ENCODE peak calls at places on chromosomes 13 and 19, in nine cellular contexts. E is T follicular helper cell; Z is nephron progenitor cell; H is COR-L47; K is mammary epithelial cell; O is activated naive CD4-positive, alpha-beta T cell treated with anti-CD3 and anti-CD28 coated beads for 36 hours; N is LHCN-M2; U is suprapubic skin; B is thoracic aorta. F is an unnamed sample.

GRCh38 chr13:105940882-105941281 is 594.6 kb downstream of the EFNB2 start:
- DNase-seq in E (no peak), O (no peak), N (no peak), Z (no peak), K (no peak), B (no peak), H (no peak), U (no peak), F (no peak)

GRCh38 chr19:30153326-30154210 is 211.5 kb downstream of the URI1 start:
- DNase-seq in H (no peak), K (no peak), N (no peak), E (no peak), B (no peak), O (no peak), Z (no peak), U (no peak), F (no peak)

GRCh38 chr19:10516064-10516385 is 1.2 kb downstream of the S1PR5 start:
- DNase-seq in Z (no peak), O (no peak), H (no peak), K (no peak), U (no peak), N (no peak), E (no peak), B (no peak), F (no peak)

GRCh38 chr19:15300533-15301194 is 31.7 kb downstream of the BRD4 start:
- DNase-seq in E (no peak), Z (no peak), U (no peak), O (peak), B (no peak), N (no peak), H (no peak), K (no peak), F (peak)

GRCh38 chr13:99161512-99161911 is 39.1 kb upstream of the UBAC2 start:
- DNase-seq in Z (no peak), E (no peak), K (no peak), B (no peak), U (no peak), O (no peak), H (no peak), N (no peak), F (no peak)

GRCh38 chr13:75250526-75251183 is 231.3 kb downstream of the TBC1D4 start:
- DNase-seq in B (no peak), U (no peak), N (peak), O (no peak), K (peak), Z (no peak), E (no peak), H (no peak), F (no peak)

GRCh38 chr13:43128504-43128929 is 105.1 kb downstream of the DNAJC15 start:
- DNase-seq in O (no peak), U (no peak), N (no peak), K (no peak), Z (no peak), E (no peak), H (no peak), B (no peak), F (no peak)

GRCh38 chr13:39051157-39051556 is 12.9 kb downstream of the NHLRC3 start:
- DNase-seq in H (peak), K (peak), O (no peak), N (peak), U (no peak), E (no peak), B (no peak), Z (no peak), F (no peak)

GRCh38 chr13:86906458-86906857 is 764.7 kb upstream of the SLITRK5 start:
- DNase-seq in O (no peak), Z (no peak), K (no peak), B (no peak), E (no peak), U (no peak), N (peak), H (no peak), F (no peak)

GRCh38 chr19:55189424-55189823 is 9.3 kb upstream of the SYT5 start:
- DNase-seq in U (no peak), B (no peak), K (peak), Z (no peak), N (peak), E (no peak), H (no peak), O (no peak), F (no peak)

GRCh38 chr13:40874138-40874776 is 84.8 kb downstream of the SLC25A15 start:
- DNase-seq in E (no peak), H (no peak), K (peak), O (no peak), B (no peak), U (no peak), N (no peak), Z (no peak), F (peak)

GRCh38 chr13:44508562-44509062 is 67.5 kb downstream of the TSC22D1 start:
- DNase-seq in O (no peak), Z (no peak), B (no peak), E (no peak), N (no peak), U (no peak), K (no peak), H (no peak), F (no peak)

GRCh38 chr19:19257836-19258588 is 15.1 kb downstream of the TM6SF2 start:
- DNase-seq in H (no peak), Z (no peak), K (no peak), E (no peak), O (no peak), B (no peak), N (no peak), U (no peak), F (no peak)

GRCh38 chr13:112128052-112128610 is 61.2 kb downstream of the SOX1 start:
- DNase-seq in U (peak), Z (no peak), H (no peak), N (no peak), B (no peak), E (no peak), K (no peak), O (no peak), F (no peak)

GRCh38 chr19:42114412-42114811 is 17.8 kb downstream of the POU2F2 start:
- DNase-seq in E (no peak), B (no peak), H (no peak), K (no peak), O (no peak), U (no peak), Z (no peak), N (peak), F (no peak)

GRCh38 chr13:65907656-65908441 is 1322.3 kb downstream of the PCDH9 start:
- DNase-seq in N (peak), B (no peak), U (no peak), Z (no peak), O (no peak), K (no peak), E (no peak), H (no peak), F (no peak)

GRCh38 chr13:111845621-111846351 is 221.2 kb upstream of the SOX1 start:
- DNase-seq in U (no peak), O (no peak), E (no peak), B (no peak), H (no peak), K (no peak), N (no peak), Z (no peak), F (no peak)

GRCh38 chr13:106520205-106521004 is 15.1 kb downstream of the EFNB2 start:
- DNase-seq in Z (no peak), H (peak), N (peak), U (no peak), O (no peak), E (no peak), K (no peak), B (no peak), F (no peak)

GRCh38 chr13:63481334-63481733 is 2065.7 kb upstream of the PCDH20 start:
- DNase-seq in Z (no peak), B (no peak), O (no peak), K (no peak), N (no peak), U (no peak), H (no peak), E (no peak), F (no peak)

GRCh38 chr13:46015374-46015773 is 37.2 kb downstream of the ZC3H13 start:
- DNase-seq in K (no peak), B (no peak), N (no peak), E (no peak), H (no peak), O (no peak), U (no peak), Z (no peak), F (no peak)

GRCh38 chr13:79457948-79458347 is 23.0 kb upstream of the NDFIP2 start:
- DNase-seq in O (peak), U (no peak), K (peak), N (peak), Z (no peak), E (no peak), B (no peak), H (no peak), F (no peak)

GRCh38 chr19:45508931-45509691 is 1.8 kb downstream of the VASP start:
- DNase-seq in E (no peak), O (peak), B (peak), N (peak), H (peak), Z (peak), U (no peak), K (no peak), F (peak)

GRCh38 chr13:28375250-28375930 is 119.5 kb downstream of the FLT1 start:
- DNase-seq in O (no peak), N (no peak), U (no peak), H (no peak), B (no peak), K (no peak), Z (no peak), E (no peak), F (no peak)

GRCh38 chr19:35269425-35270117 is 809 bp downstream of the USF2 start:
- DNase-seq in H (peak), N (peak), O (peak), Z (peak), E (peak), U (peak), K (peak), B (no peak), F (peak)

GRCh38 chr13:20997301-20998061 is 63.9 kb downstream of the LATS2 start:
- DNase-seq in U (no peak), B (no peak), Z (no peak), E (no peak), K (peak), N (peak), H (no peak), O (no peak), F (no peak)

GRCh38 chr19:43848821-43849220 is 21.7 kb downstream of the ZNF283 start:
- DNase-seq in K (no peak), E (no peak), Z (no peak), U (no peak), N (no peak), O (no peak), B (no peak), H (no peak), F (no peak)

GRCh38 chr19:44588753-44589112 is 24.6 kb upstream of the IGSF23 start:
- DNase-seq in H (no peak), K (no peak), O (no peak), U (no peak), Z (no peak), E (no peak), N (no peak), B (no peak), F (no peak)

GRCh38 chr19:45814851-45815481 is at the start of gene RSPH6A:
- DNase-seq in U (no peak), O (no peak), Z (peak), E (no peak), K (no peak), H (no peak), N (no peak), B (no peak), F (no peak)

GRCh38 chr13:81872581-81872980 is 1531.7 kb upstream of the SPRY2 start:
- DNase-seq in U (no peak), O (no peak), B (no peak), E (no peak), Z (peak), N (no peak), K (no peak), H (peak), F (no peak)

GRCh38 chr13:44840131-44840530 is 149.1 kb downstream of the NUFIP1 start:
- DNase-seq in E (no peak), H (no peak), N (no peak), Z (no peak), K (no peak), O (no peak), U (no peak), B (no peak), F (no peak)

GRCh38 chr13:33937373-33938087 is 119.6 kb downstream of the RFC3 start:
- DNase-seq in B (no peak), K (peak), U (no peak), H (no peak), O (no peak), N (no peak), Z (no peak), E (no peak), F (no peak)

GRCh38 chr13:40774672-40775071 is 3.7 kb upstream of the MRPS31 start:
- DNase-seq in H (no peak), B (no peak), U (no peak), K (no peak), N (no peak), Z (no peak), O (no peak), E (no peak), F (no peak)

F was measured in T-helper 2 cell.